ENCODE peak calls at places on chromosomes 1 and 21, in six cellular contexts. H, C, A, X, W and L are unnamed samples.
A peak's percentile ranks its signal among the peaks of the same experiment; 100 is the strongest.

GRCh38 chr1:205998457-205999241 is 4.5 kb downstream of the RAB7B start:
- DNase-seq in A (peak; percentile 44), H (no peak), W (no peak), X (no peak), C (no peak), L (no peak)

GRCh38 chr1:97368296-97368695 is 552.5 kb downstream of the DPYD start:
- DNase-seq in C (no peak), X (no peak), H (no peak), W (no peak), A (no peak), L (no peak)

GRCh38 chr21:25240974-25241373 is 366.3 kb downstream of the MRPL39 start:
- DNase-seq in A (no peak), W (no peak), X (no peak), C (no peak), H (no peak), L (no peak)

GRCh38 chr1:95951291-95951690 is 717.3 kb downstream of the RWDD3 start:
- DNase-seq in X (no peak), H (no peak), C (no peak), A (no peak), W (no peak), L (no peak)

GRCh38 chr1:235502601-235503332 is 1.5 kb downstream of the B3GALNT2 start:
- DNase-seq in X (peak; percentile 52), W (no peak), A (peak; percentile 78), H (peak; percentile 51), C (peak; percentile 28), L (peak; percentile 41)

GRCh38 chr1:58699011-58699762 is 675 bp downstream of the MYSM1 start:
- DNase-seq in X (peak; percentile 63), H (peak; percentile 12), C (peak; percentile 13), W (no peak), A (no peak), L (peak; percentile 59)

GRCh38 chr1:5579966-5580365 is 412.3 kb downstream of the NPHP4 start:
- DNase-seq in X (no peak), C (no peak), H (no peak), A (no peak), W (no peak), L (no peak)

GRCh38 chr1:214808845-214809460 is 206.0 kb downstream of the CENPF start:
- DNase-seq in H (peak; percentile 36), A (peak; percentile 48), W (no peak), C (peak; percentile 85), X (peak; percentile 25), L (peak; percentile 64)

GRCh38 chr1:54324031-54324654 is 82.1 kb downstream of the SSBP3 start:
- DNase-seq in X (no peak), W (no peak), A (no peak), H (peak; percentile 79), C (no peak), L (peak; percentile 56)

GRCh38 chr1:198032668-198033067 is 115.5 kb downstream of the LHX9 start:
- DNase-seq in H (no peak), C (no peak), X (no peak), W (no peak), A (no peak), L (no peak)

GRCh38 chr1:18997508-18997907 is 41.0 kb upstream of the IFFO2 start:
- DNase-seq in H (no peak), X (no peak), W (no peak), A (no peak), C (no peak), L (no peak)

GRCh38 chr1:167424038-167424619 is 94.2 kb downstream of the CD247 start:
- DNase-seq in W (no peak), X (no peak), A (no peak), H (no peak), C (no peak), L (no peak)

GRCh38 chr1:54800899-54801759 is at the start of gene TTC22:
- DNase-seq in H (no peak), C (peak; percentile 73), W (peak; percentile 83), A (no peak), X (no peak), L (peak; percentile 60)

GRCh38 chr1:173137116-173137515 is 70.0 kb downstream of the TNFSF4 start:
- DNase-seq in X (peak; percentile 57), A (no peak), H (peak; percentile 45), C (no peak), W (no peak), L (no peak)

GRCh38 chr1:18913065-18913502 is 10.7 kb upstream of the ALDH4A1 start:
- DNase-seq in X (peak; percentile 89), H (peak; percentile 76), W (peak; percentile 92), C (peak; percentile 77), A (peak; percentile 90), L (peak; percentile 87)

GRCh38 chr1:110097507-110098221 is 14.6 kb upstream of the UBL4B start:
- DNase-seq in W (no peak), A (no peak), C (no peak), H (no peak), X (no peak), L (no peak)

GRCh38 chr1:173392895-173393654 is 84.1 kb upstream of the PRDX6 start:
- DNase-seq in X (peak; percentile 32), H (peak; percentile 94), C (peak; percentile 97), A (peak; percentile 93), W (no peak), L (peak; percentile 94)

GRCh38 chr1:156436319-156437043 is 64.1 kb downstream of the MEF2D start:
- DNase-seq in C (no peak), X (no peak), W (peak; percentile 52), H (no peak), A (no peak), L (peak; percentile 5)

GRCh38 chr1:20184997-20185833 is 681 bp upstream of the UBXN10 start:
- DNase-seq in H (no peak), X (no peak), W (no peak), C (no peak), A (peak; percentile 16), L (no peak)

GRCh38 chr1:150516616-150517015 is 1.1 kb downstream of the FALEC start:
- DNase-seq in A (peak; percentile 58), C (no peak), H (peak; percentile 26), X (peak; percentile 31), W (no peak), L (no peak)

GRCh38 chr1:41775961-41776585 is 142.6 kb downstream of the HIVEP3 start:
- DNase-seq in W (peak; percentile 2), H (no peak), C (no peak), A (no peak), X (no peak), L (no peak)

GRCh38 chr1:61496501-61496900 is 228.4 kb downstream of the TM2D1 start:
- DNase-seq in X (no peak), A (no peak), H (peak; percentile 16), W (no peak), C (peak; percentile 98), L (peak; percentile 49)

GRCh38 chr1:211326528-211327340 is at the start of gene TRAF5:
- DNase-seq in C (peak; percentile 30), A (peak; percentile 57), W (peak; percentile 67), X (peak; percentile 40), H (peak; percentile 58), L (peak; percentile 72)

GRCh38 chr21:37509802-37510393 is 143.3 kb downstream of the DYRK1A start:
- DNase-seq in X (no peak), W (no peak), A (peak; percentile 37), H (peak; percentile 56), C (no peak), L (peak; percentile 72)

DNA sequence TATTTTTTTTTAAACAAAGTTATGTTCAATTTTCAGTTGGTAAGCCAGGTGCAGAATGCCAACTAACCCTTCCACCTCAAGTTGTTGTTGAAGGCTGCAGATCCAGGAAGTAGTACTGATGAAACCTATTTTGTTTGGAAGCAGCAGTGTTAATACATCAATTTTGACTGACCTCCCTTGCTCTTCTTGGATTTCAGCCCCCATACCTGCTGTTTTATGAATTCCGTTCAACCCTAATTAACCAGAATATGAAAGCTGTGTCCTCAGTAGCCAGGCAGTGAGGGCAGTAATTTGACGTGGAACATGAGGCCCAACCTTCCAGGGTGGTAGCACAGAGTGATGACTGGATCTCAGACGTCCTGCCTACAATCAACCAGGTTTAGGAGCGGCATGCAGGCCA is 108.9 kb upstream of the DUSP10 start:
- DNase-seq in X (no peak), C (no peak), A (no peak), W (no peak), H (no peak), L (no peak)
- H2AFZ ChIP-seq in X (no peak overlapping the region), C (no peak overlapping the region), A (no peak overlapping the region), W (no peak overlapping the region), H (no peak overlapping the region), L (no peak overlapping the region)

GRCh38 chr1:154320882-154321608 is at the start of gene AQP10:
- DNase-seq in X (peak; percentile 51), W (no peak), C (no peak), A (peak; percentile 52), H (peak; percentile 38), L (no peak)

GRCh38 chr1:154313066-154313356 is 7.9 kb upstream of the AQP10 start:
- DNase-seq in H (no peak), W (no peak), C (no peak), A (no peak), X (no peak), L (no peak)

GRCh38 chr1:154318386-154318785 is 2.5 kb upstream of the AQP10 start:
- DNase-seq in H (no peak), W (no peak), C (no peak), X (no peak), A (no peak), L (no peak)

DNA sequence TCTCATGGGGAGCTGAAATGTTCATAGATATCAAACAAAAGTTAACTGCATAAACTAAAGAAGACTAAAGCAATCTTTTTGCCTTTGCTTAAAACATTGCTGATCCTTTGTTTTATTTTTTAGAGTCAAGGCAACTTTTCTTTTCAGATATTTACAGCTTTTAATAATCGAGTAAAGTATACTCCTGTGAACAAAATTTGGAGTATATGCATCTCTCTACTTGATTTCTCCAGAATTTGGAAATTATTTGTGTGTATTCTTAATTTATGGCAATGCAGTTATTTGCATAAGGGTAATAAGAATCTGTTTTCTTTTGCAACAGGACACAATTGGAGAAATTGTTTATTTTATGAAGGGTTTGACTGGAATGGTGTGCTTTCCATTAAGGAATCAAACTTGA is 4.2 kb upstream of the AQP10 start:
- DNase-seq in A (peak; percentile 1), C (no peak), W (no peak), H (no peak), X (no peak), L (no peak)
- H3K4me2 ChIP-seq in A (no peak overlapping the region), C (no peak overlapping the region), W (no peak overlapping the region), H (no peak overlapping the region), X (no peak overlapping the region), L (no peak overlapping the region)

DNA sequence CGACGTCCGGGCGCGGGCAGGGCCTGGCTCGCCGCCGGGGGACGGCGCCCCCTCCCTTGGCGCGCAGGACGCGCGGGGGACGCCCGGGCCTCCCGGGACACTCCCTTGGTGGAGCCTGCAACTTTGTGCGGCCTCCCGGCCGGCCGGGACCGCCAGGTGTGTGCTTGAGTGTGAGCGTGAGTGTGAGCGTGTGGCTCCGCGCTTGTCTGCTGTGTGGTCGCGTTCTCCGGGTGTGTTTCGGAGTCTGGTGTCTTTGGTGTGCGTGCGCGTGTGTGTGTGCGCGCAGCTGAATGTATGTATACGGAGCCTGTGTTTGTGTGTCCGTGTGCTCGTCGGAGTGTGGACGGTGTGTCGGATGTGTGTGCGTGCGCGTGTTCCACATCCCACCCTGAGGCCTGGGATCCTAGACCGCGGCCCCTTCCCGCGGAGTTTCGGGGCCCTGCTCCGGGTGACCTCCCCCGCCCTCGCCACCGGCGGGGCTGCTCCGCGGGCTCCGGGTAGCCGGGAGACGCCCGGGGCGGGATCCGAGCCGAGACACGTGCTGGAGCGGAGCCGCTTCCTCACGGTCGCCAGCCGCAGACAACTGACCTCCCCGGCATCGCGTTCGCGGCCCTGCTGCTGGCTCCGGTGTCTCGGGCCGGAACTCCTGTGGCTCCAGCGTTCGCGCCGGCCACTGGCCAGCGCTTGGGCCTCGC is 1.7 kb downstream of the PTPRU start:
- DNase-seq in A (peak; percentile 50), X (peak; percentile 5), H (peak; percentile 43), C (peak; percentile 40), W (peak; percentile 59), L (peak; percentile 66)
- H2AFZ ChIP-seq in A (no peak overlapping the region), X (peak overlapping the region; percentile 12), H (peak overlapping the region; percentile 53), C (peak overlapping the region; percentile 94), W (no peak overlapping the region), L (peak overlapping the region; percentile 94)

GRCh38 chr1:16013220-16013907 is 4.5 kb downstream of the HSPB7 start:
- DNase-seq in W (peak; percentile 91), X (peak; percentile 58), A (peak; percentile 90), C (peak; percentile 36), H (peak; percentile 86), L (peak; percentile 86)
- H3K4me2 ChIP-seq in W (peak overlapping the region; percentile 31), X (no peak overlapping the region), A (peak overlapping the region; percentile 82), C (peak overlapping the region; percentile 81), H (peak overlapping the region; percentile 74), L (peak overlapping the region; percentile 46)